ENCODE peak calls at places on chromosomes 6 and 20, in five cellular contexts. S is iPS DF 19.7; D is activated T-helper 1 cell treated with anti-CD3 and anti-CD28 coated beads, Interleukin-2, amount 50 U/mL, for 16 hours; L is HCEC 1CT; H is anterior cingulate cortex. A is an unnamed sample.

GRCh38 chr6:116379764-116380163 is 9.0 kb downstream of the DSE start:
- DNase-seq in S (no peak), L (no peak), D (no peak), H (no peak), A (no peak)

GRCh38 chr6:132210886-132211563 is 190.2 kb downstream of the MOXD1 start:
- DNase-seq in S (no peak), H (no peak), D (no peak), L (no peak), A (peak)

GRCh38 chr20:47360207-47360488 is 3.6 kb upstream of the ZMYND8 start:
- DNase-seq in D (no peak), L (peak), H (no peak), S (no peak), A (peak)

GRCh38 chr20:51750037-51750769 is 18.0 kb downstream of the ATP9A start:
- DNase-seq in L (peak), D (no peak), S (no peak), H (peak), A (peak)

GRCh38 chr6:123715243-123715863 is 78.6 kb upstream of the TRDN start:
- DNase-seq in H (no peak), D (no peak), L (no peak), S (no peak), A (peak)

GRCh38 chr6:17584241-17584803 is 15.8 kb upstream of the FAM8A1 start:
- DNase-seq in L (peak), D (no peak), S (no peak), H (no peak), A (peak)

GRCh38 chr6:105645166-105645565 is 242.3 kb upstream of the PREP start:
- DNase-seq in L (no peak), D (no peak), S (no peak), H (no peak), A (no peak)

GRCh38 chr20:23308024-23308423 is 42.6 kb upstream of the NXT1 start:
- DNase-seq in S (no peak), L (no peak), D (no peak), H (no peak), A (no peak)

GRCh38 chr6:118748311-118749062 is 97.1 kb upstream of the CEP85L start:
- DNase-seq in L (peak), D (no peak), S (peak), H (peak), A (peak)

GRCh38 chr6:124964764-124965105 is 2.5 kb downstream of the RNF217 start:
- DNase-seq in S (no peak), H (no peak), D (no peak), L (no peak), A (peak)

GRCh38 chr20:48155231-48155630 is 369.9 kb upstream of the SULF2 start:
- DNase-seq in S (no peak), H (peak), D (no peak), L (no peak), A (no peak)

GRCh38 chr6:144007455-144007778 is 642 bp downstream of the PLAGL1 start:
- DNase-seq in L (no peak), S (no peak), H (no peak), D (no peak), A (no peak)

GRCh38 chr20:1094706-1095220 is 23.6 kb upstream of the PSMF1 start:
- DNase-seq in H (no peak), L (no peak), S (no peak), D (no peak), A (no peak)

A was measured in ELR.